ENCODE peak calls at places on chromosomes 12 and 14, in ten cellular contexts. S is IMR-90, J is cardiac fibroblast, E is upper lobe of right lung, D is tibial nerve, V is WTC11, Y is mesothelial cell of epicardium, Z is cardiac muscle cell, A is GM06990, O is astrocyte of the spinal cord. K is an unnamed sample.

GRCh38 chr12:117744418-117744817 is 224.4 kb downstream of the KSR2 start:
- DNase-seq in S (no peak), J (no peak), E (no peak), D (no peak), V (no peak), Y (no peak), Z (no peak), A (no peak), O (no peak), K (no peak)

GRCh38 chr14:57686317-57686716 is 179.6 kb downstream of the SLC35F4 start:
- DNase-seq in S (no peak), J (no peak), E (no peak), D (no peak), V (no peak), Y (no peak), Z (no peak), A (no peak), O (no peak), K (no peak)

GRCh38 chr12:81257952-81258551 is 180.2 kb downstream of the ACSS3 start:
- DNase-seq in S (peak), J (peak), E (no peak), D (no peak), V (no peak), Y (no peak), Z (peak), A (no peak), O (peak), K (no peak)

GRCh38 chr12:62703011-62703380 is 232.0 kb downstream of the PPM1H start:
- DNase-seq in S (peak), J (no peak), E (no peak), D (no peak), V (no peak), Y (no peak), Z (no peak), A (no peak), O (peak), K (no peak)

GRCh38 chr14:102557434-102558226 is 34.8 kb upstream of the RCOR1 start:
- DNase-seq in S (no peak), J (no peak), E (no peak), D (no peak), V (no peak), Y (no peak), Z (no peak), A (no peak), O (no peak), K (no peak)

GRCh38 chr12:57836442-57837375 is 9.8 kb downstream of the CTDSP2 start:
- DNase-seq in S (peak), J (peak), E (peak), D (peak), V (peak), Y (peak), Z (peak), A (peak), O (peak), K (peak)

GRCh38 chr12:22333751-22334695 is 484 bp downstream of the ST8SIA1 start:
- DNase-seq in S (no peak), J (no peak), E (no peak), D (no peak), V (peak), Y (no peak), Z (peak), A (no peak), O (no peak), K (peak)

GRCh38 chr14:56918849-56919574 is 108.7 kb upstream of the OTX2 start:
- DNase-seq in S (no peak), J (no peak), E (no peak), D (no peak), V (no peak), Y (no peak), Z (no peak), A (no peak), O (no peak), K (no peak)

GRCh38 chr14:60092516-60092915 is 793 bp downstream of the PCNX4 start:
- DNase-seq in S (peak), J (peak), E (no peak), D (no peak), V (no peak), Y (no peak), Z (peak), A (peak), O (peak), K (peak)

GRCh38 chr14:54503476-54503875 is 6.2 kb upstream of the CGRRF1 start:
- DNase-seq in S (peak), J (peak), E (no peak), D (no peak), V (no peak), Y (no peak), Z (peak), A (no peak), O (peak), K (no peak)

GRCh38 chr14:22476005-22476751 is 112.8 kb downstream of the DAD1 start:
- DNase-seq in S (no peak), J (no peak), E (no peak), D (no peak), V (no peak), Y (no peak), Z (no peak), A (no peak), O (no peak), K (no peak)

GRCh38 chr12:107564946-107565345 is 120.7 kb upstream of the PWP1 start:
- DNase-seq in S (peak), J (no peak), E (no peak), D (no peak), V (peak), Y (no peak), Z (peak), A (no peak), O (no peak), K (no peak)

GRCh38 chr12:59695379-59695778 is 99.5 kb downstream of the SLC16A7 start:
- DNase-seq in S (peak), J (peak), E (no peak), D (no peak), V (no peak), Y (no peak), Z (no peak), A (no peak), O (no peak), K (no peak)

GRCh38 chr12:116365114-116365513 is 87.6 kb upstream of the MED13L start:
- DNase-seq in S (no peak), J (no peak), E (no peak), D (no peak), V (no peak), Y (no peak), Z (no peak), A (no peak), O (no peak), K (no peak)

GRCh38 chr12:89525824-89526770 is at the start of gene POC1B:
- DNase-seq in S (peak), J (peak), E (peak), D (peak), V (peak), Y (peak), Z (peak), A (peak), O (peak), K (peak)

GRCh38 chr12:105317942-105318614 is 12.4 kb upstream of the C12orf75 start:
- DNase-seq in S (no peak), J (no peak), E (no peak), D (no peak), V (no peak), Y (no peak), Z (no peak), A (no peak), O (peak), K (no peak)

GRCh38 chr14:73243748-73244147 is 6.4 kb downstream of the PAPLN start:
- DNase-seq in S (no peak), J (no peak), E (no peak), D (no peak), V (no peak), Y (no peak), Z (no peak), A (no peak), O (no peak), K (no peak)

GRCh38 chr14:97486601-97487120 is 689.5 kb downstream of the VRK1 start:
- DNase-seq in S (no peak), J (no peak), E (no peak), D (no peak), V (no peak), Y (no peak), Z (no peak), A (no peak), O (no peak), K (no peak)

GRCh38 chr12:16796168-16796567 is 190.2 kb upstream of the LMO3 start:
- DNase-seq in S (no peak), J (no peak), E (no peak), D (no peak), V (no peak), Y (no peak), Z (no peak), A (no peak), O (no peak), K (no peak)

GRCh38 chr12:60235261-60235660 is 639.4 kb downstream of the SLC16A7 start:
- DNase-seq in S (no peak), J (no peak), E (no peak), D (no peak), V (no peak), Y (no peak), Z (no peak), A (no peak), O (no peak), K (no peak)

DNA sequence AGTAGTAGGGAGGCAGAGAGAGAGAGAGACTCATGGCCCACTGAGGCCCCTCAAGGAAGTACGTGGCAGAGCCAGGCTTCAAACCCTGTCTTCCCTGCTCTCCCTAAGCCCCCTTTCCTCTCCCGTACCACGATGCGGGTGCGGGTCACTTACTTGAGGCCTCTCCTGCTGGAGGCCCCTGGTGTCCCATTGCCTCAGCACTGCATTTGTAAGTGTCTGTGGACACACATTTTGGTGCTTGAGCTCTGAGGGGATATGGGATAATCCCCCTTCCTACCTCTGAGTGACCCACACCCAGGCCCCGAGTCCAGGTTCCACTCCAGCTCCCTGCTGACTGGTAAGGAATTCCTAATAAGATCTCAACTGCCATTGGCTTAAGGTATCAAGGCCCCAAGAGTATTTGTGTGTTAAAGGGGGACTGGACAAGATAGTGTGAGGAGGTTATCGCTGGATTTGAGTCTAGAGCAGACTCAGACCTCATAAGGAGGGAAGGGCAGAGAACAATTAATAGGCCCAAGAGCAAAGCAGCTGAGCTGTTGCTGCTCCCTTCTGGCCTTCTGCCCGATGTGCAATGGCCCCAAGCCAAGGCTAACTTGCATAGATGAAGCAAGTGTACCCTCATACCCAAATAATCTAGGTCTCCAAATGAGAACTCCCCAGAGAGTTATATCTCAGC is 71.9 kb downstream of the CRACR2A start:
- DNase-seq in S (no peak), J (peak), E (no peak), D (no peak), V (no peak), Y (no peak), Z (peak), A (no peak), O (peak), K (no peak)
- TF ChIP-seq CTCF in S (no peak), J (peak), E (no peak), D (no peak), V (no peak), Y (no peak), Z (peak), A (no peak), O (peak), K (peak)

GRCh38 chr14:36450550-36450949 is 69.5 kb downstream of the NKX2-1 start:
- DNase-seq in S (no peak), J (no peak), E (no peak), D (no peak), V (no peak), Y (no peak), Z (no peak), A (no peak), O (no peak), K (no peak)
- TF ChIP-seq CTCF in S (no peak), J (no peak), E (no peak), D (no peak), V (peak), Y (no peak), Z (no peak), A (no peak), O (no peak), K (no peak)

GRCh38 chr14:90600619-90601018 is 203.8 kb downstream of the CALM1 start:
- DNase-seq in S (no peak), J (no peak), E (no peak), D (no peak), V (no peak), Y (no peak), Z (no peak), A (no peak), O (no peak), K (no peak)

GRCh38 chr14:90599339-90599738 is 202.5 kb downstream of the CALM1 start:
- DNase-seq in S (no peak), J (no peak), E (no peak), D (no peak), V (no peak), Y (no peak), Z (no peak), A (no peak), O (no peak), K (no peak)

GRCh38 chr14:90597961-90598360 is 201.1 kb downstream of the CALM1 start:
- DNase-seq in S (no peak), J (no peak), E (no peak), D (no peak), V (no peak), Y (no peak), Z (no peak), A (no peak), O (no peak), K (no peak)

GRCh38 chr14:90601521-90601920 is 204.7 kb downstream of the CALM1 start:
- DNase-seq in S (no peak), J (no peak), E (no peak), D (no peak), V (no peak), Y (no peak), Z (no peak), A (no peak), O (no peak), K (no peak)

DNA sequence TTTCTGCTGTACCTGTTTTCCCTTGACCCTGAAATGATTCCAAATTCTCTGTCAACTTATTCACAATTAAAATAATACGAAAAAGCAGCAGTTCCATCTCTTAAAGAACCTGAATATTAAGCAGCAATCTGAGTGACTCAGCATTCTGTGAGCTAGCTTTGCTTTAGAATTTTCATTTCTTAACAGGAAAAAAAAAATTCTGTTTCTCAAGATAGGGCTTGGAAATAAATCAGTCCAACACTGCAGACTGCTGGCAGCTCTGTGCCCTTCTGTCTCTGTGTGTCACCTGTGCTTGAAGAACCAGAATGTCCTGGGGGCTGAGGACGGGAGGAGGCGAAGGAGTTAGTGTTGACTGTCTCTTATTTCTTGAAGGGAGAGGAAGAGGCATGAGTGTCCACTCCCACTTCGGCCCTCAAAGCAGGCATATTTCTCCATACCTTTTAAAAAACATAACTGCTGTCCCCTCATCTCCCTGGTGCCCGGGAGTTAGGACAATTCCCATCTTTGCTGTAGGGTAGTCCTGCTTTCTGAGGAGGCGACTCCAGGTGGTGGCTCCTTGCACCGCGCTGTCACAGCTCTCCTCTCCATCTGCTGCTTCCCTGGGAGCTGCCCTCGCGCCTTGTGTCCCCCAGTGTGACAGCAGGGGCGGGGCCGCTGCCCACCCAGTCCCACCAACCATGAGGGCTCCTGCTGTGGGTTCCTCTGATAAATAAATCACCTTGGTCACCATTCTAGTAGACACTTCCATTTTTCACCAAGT is 203.1 kb downstream of the CALM1 start:
- DNase-seq in S (peak), J (peak), E (no peak), D (no peak), V (no peak), Y (no peak), Z (no peak), A (no peak), O (peak), K (no peak)
- TF ChIP-seq CTCF in S (peak), J (peak), E (no peak), D (no peak), V (no peak), Y (no peak), Z (peak), A (no peak), O (peak), K (no peak)

GRCh38 chr14:85423889-85424288 is 106.1 kb upstream of the FLRT2 start:
- DNase-seq in S (no peak), J (no peak), E (no peak), D (no peak), V (no peak), Y (no peak), Z (no peak), A (no peak), O (no peak), K (no peak)

GRCh38 chr14:85421166-85421877 is 108.6 kb upstream of the FLRT2 start:
- DNase-seq in S (peak), J (peak), E (no peak), D (no peak), V (no peak), Y (no peak), Z (no peak), A (no peak), O (peak), K (no peak)

GRCh38 chr14:85428926-85429325 is 101.0 kb upstream of the FLRT2 start:
- DNase-seq in S (peak), J (no peak), E (no peak), D (no peak), V (no peak), Y (no peak), Z (no peak), A (no peak), O (no peak), K (no peak)

GRCh38 chr14:85426068-85426935 is 103.6 kb upstream of the FLRT2 start:
- DNase-seq in S (no peak), J (no peak), E (no peak), D (no peak), V (no peak), Y (no peak), Z (no peak), A (no peak), O (no peak), K (no peak)

GRCh38 chr14:85425507-85425906 is 104.4 kb upstream of the FLRT2 start:
- DNase-seq in S (no peak), J (no peak), E (no peak), D (no peak), V (no peak), Y (no peak), Z (no peak), A (no peak), O (no peak), K (no peak)
- TF ChIP-seq CTCF in S (no peak), J (peak), E (no peak), D (no peak), V (no peak), Y (no peak), Z (no peak), A (no peak), O (no peak), K (no peak)

GRCh38 chr12:51517800-51518199 is 73.2 kb upstream of the SCN8A start:
- DNase-seq in S (no peak), J (no peak), E (no peak), D (no peak), V (peak), Y (no peak), Z (no peak), A (no peak), O (no peak), K (no peak)
- TF ChIP-seq CTCF in S (no peak), J (no peak), E (no peak), D (no peak), V (no peak), Y (no peak), Z (no peak), A (peak), O (no peak), K (no peak)

GRCh38 chr14:26389646-26390508 is 208.0 kb downstream of the NOVA1 start:
- DNase-seq in S (peak), J (peak), E (no peak), D (no peak), V (no peak), Y (no peak), Z (no peak), A (no peak), O (peak), K (no peak)

GRCh38 chr14:26395726-26396125 is 202.1 kb downstream of the NOVA1 start:
- DNase-seq in S (no peak), J (no peak), E (no peak), D (no peak), V (no peak), Y (no peak), Z (no peak), A (no peak), O (no peak), K (no peak)

GRCh38 chr14:26398616-26399015 is 199.2 kb downstream of the NOVA1 start:
- DNase-seq in S (no peak), J (peak), E (no peak), D (no peak), V (no peak), Y (no peak), Z (no peak), A (no peak), O (no peak), K (no peak)

GRCh38 chr14:26392498-26392897 is 205.3 kb downstream of the NOVA1 start:
- DNase-seq in S (no peak), J (no peak), E (no peak), D (no peak), V (no peak), Y (no peak), Z (no peak), A (no peak), O (no peak), K (no peak)

DNA sequence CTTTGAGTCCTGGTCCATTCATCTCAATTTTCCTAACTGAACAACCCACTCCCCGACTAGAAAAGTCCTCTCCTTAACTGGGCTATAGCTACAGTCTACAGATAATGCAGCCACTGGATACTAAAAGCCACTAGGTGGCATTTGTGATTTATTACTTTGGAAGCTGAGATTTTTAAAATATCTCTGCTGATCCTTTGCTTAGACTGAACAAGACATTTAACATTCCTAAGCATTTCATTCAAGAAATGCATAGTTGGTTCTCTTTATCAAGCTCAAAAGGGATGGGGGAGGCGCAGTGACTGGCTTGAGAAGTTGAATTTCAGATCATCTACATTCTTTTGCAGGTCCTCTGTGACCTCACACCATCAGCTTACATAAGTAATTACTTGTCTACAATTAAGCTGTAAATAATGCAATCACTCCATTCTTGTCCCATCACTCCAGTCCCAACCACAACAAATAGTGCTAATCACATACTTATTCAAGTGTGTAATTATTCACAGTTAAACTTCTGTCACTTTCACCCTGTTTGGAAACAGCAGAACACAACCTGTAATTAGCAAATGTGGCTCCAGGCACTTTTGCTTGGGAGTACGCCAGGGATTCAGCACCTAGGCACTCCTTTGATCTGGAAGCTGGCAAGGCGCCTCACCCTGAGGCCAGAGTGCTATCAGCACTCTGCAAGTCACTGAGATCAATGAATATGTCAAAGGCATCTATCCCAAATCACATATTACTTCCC is 203.5 kb downstream of the NOVA1 start:
- DNase-seq in S (peak), J (peak), E (no peak), D (no peak), V (no peak), Y (peak), Z (peak), A (no peak), O (peak), K (no peak)
- TF ChIP-seq CTCF in S (peak), J (peak), E (peak), D (peak), V (no peak), Y (no peak), Z (peak), A (no peak), O (peak), K (no peak)

GRCh38 chr12:30323008-30323407 is 372.7 kb downstream of the IPO8 start:
- DNase-seq in S (no peak), J (peak), E (no peak), D (no peak), V (no peak), Y (no peak), Z (no peak), A (no peak), O (no peak), K (no peak)
- TF ChIP-seq CTCF in S (no peak), J (peak), E (no peak), D (no peak), V (no peak), Y (no peak), Z (peak), A (no peak), O (no peak), K (no peak)